ENCODE peak calls at places on chromosomes 7 and 10, in five cellular contexts. R, E, Z, C and D are unnamed samples.

GRCh38 chr7:80216996-80217842 is 82.6 kb downstream of the GNAI1 start:
- DNase-seq in R (no peak), E (no peak), Z (no peak), C (no peak), D (no peak)

GRCh38 chr10:132805599-132805998 is 19.7 kb upstream of the NKX6-2 start:
- DNase-seq in R (no peak), E (no peak), Z (no peak), C (no peak), D (peak)

GRCh38 chr7:55019329-55019690 is 493 bp downstream of the EGFR start:
- DNase-seq in R (peak), E (no peak), Z (no peak), C (no peak), D (peak)

GRCh38 chr10:50470798-50471582 is 152.8 kb downstream of the SGMS1 start:
- DNase-seq in R (no peak), E (no peak), Z (no peak), C (no peak), D (no peak)

GRCh38 chr7:103989200-103989784 is at the start of gene RELN:
- DNase-seq in R (peak), E (no peak), Z (no peak), C (no peak), D (no peak)

GRCh38 chr7:148783801-148784527 is 85.3 kb downstream of the CUL1 start:
- DNase-seq in R (no peak), E (no peak), Z (no peak), C (no peak), D (no peak)

GRCh38 chr10:32377458-32378370 is 30.8 kb upstream of the EPC1 start:
- DNase-seq in R (no peak), E (no peak), Z (no peak), C (peak), D (no peak)

GRCh38 chr10:3140280-3140679 is 32.3 kb downstream of the PITRM1 start:
- DNase-seq in R (no peak), E (no peak), Z (no peak), C (no peak), D (no peak)

GRCh38 chr10:70132098-70133029 is at the start of gene AIFM2:
- DNase-seq in R (peak), E (no peak), Z (no peak), C (peak), D (no peak)

GRCh38 chr7:139370301-139370942 is 10.7 kb downstream of the LUC7L2 start:
- DNase-seq in R (no peak), E (no peak), Z (no peak), C (no peak), D (no peak)

GRCh38 chr7:3210531-3210930 is 90.5 kb upstream of the SDK1 start:
- DNase-seq in R (no peak), E (no peak), Z (no peak), C (no peak), D (no peak)

GRCh38 chr7:36473454-36474282 is 84.0 kb downstream of the ANLN start:
- DNase-seq in R (peak), E (peak), Z (no peak), C (no peak), D (no peak)